ENCODE peak calls at places on chromosomes 2 and 18, in seven cellular contexts. R, C, A, D, P, H and F are unnamed samples.

GRCh38 chr2:110149330-110150220 is 34.0 kb upstream of the MALL start:
- DNase-seq in A (no peak), R (peak), C (no peak), P (no peak), H (no peak), D (peak), F (no peak)

GRCh38 chr2:58609306-58609705 is 368.2 kb upstream of the FANCL start:
- DNase-seq in H (no peak), P (peak), D (no peak), R (no peak), C (no peak), A (no peak), F (no peak)

GRCh38 chr2:216098687-216099334 is 10.3 kb upstream of the XRCC5 start:
- DNase-seq in A (no peak), C (no peak), H (no peak), R (no peak), D (no peak), P (no peak), F (no peak)

GRCh38 chr2:221850076-221850475 is 278.0 kb upstream of the EPHA4 start:
- DNase-seq in P (no peak), H (no peak), D (no peak), A (no peak), C (no peak), R (no peak), F (no peak)

GRCh38 chr2:238013806-238014205 is 47.0 kb downstream of the UBE2F start:
- DNase-seq in P (no peak), C (no peak), H (no peak), A (no peak), D (no peak), R (no peak), F (no peak)

GRCh38 chr2:161239416-161240109 is 68.7 kb upstream of the PSMD14 start:
- DNase-seq in C (no peak), H (no peak), A (no peak), D (no peak), R (no peak), P (no peak), F (no peak)

GRCh38 chr2:106847366-106847765 is 38.6 kb downstream of the ST6GAL2 start:
- DNase-seq in R (no peak), C (no peak), P (no peak), H (no peak), D (no peak), A (no peak), F (no peak)

GRCh38 chr2:193963472-193964119 is 1693.4 kb upstream of the SLC39A10 start:
- DNase-seq in H (peak), A (no peak), R (peak), C (no peak), P (no peak), D (peak), F (peak)

GRCh38 chr2:101930847-101931246 is 60.9 kb upstream of the IL1R2 start:
- DNase-seq in H (no peak), D (no peak), C (no peak), A (no peak), R (no peak), P (no peak), F (no peak)

GRCh38 chr2:34838408-34838807 is 1239.3 kb upstream of the FAM98A start:
- DNase-seq in H (no peak), C (no peak), A (no peak), D (no peak), P (no peak), R (no peak), F (no peak)

GRCh38 chr18:63823516-63824219 is 48.5 kb downstream of the SERPINB7 start:
- DNase-seq in D (peak), C (no peak), P (peak), A (no peak), R (peak), H (peak), F (no peak)

GRCh38 chr18:76668546-76668945 is 153.8 kb upstream of the ZNF236 start:
- DNase-seq in H (no peak), A (no peak), P (no peak), D (no peak), C (no peak), R (no peak), F (no peak)

GRCh38 chr2:67954125-67954748 is 108.6 kb downstream of the C1D start:
- DNase-seq in H (no peak), D (no peak), P (no peak), A (no peak), C (no peak), R (no peak), F (no peak)

GRCh38 chr18:50814387-50814786 is 5.4 kb downstream of the MRO start:
- DNase-seq in P (peak), A (no peak), C (no peak), D (no peak), R (no peak), H (no peak), F (no peak)